ENCODE peak calls at places on chromosomes 2 and 18, in eight cellular contexts. J is activated CD8-positive, alpha-beta memory T cell treated with anti-CD3 and anti-CD28 coated beads for 24 hours; Y is GM04504; E is SK-MEL-5; S is epithelial cell of proximal tubule; F is body of pancreas; M is aorta; Z is cardiac muscle cell. D is an unnamed sample.

GRCh38 chr18:53458944-53459580 is 765.4 kb downstream of the MBD2 start:
- DNase-seq in Y (no peak), S (no peak), F (no peak), J (no peak), Z (peak), E (no peak), M (no peak), D (no peak)

GRCh38 chr2:59655809-59656208 is 897.6 kb downstream of the BCL11A start:
- DNase-seq in S (no peak), E (no peak), M (no peak), Z (no peak), F (no peak), J (no peak), Y (no peak), D (no peak)

GRCh38 chr18:22290004-22290403 is 120.6 kb downstream of the GATA6 start:
- DNase-seq in M (no peak), S (no peak), F (no peak), J (no peak), Y (no peak), E (no peak), Z (no peak), D (no peak)

GRCh38 chr18:9782073-9782857 is 74.2 kb downstream of the RAB31 start:
- DNase-seq in F (no peak), Y (peak), E (peak), S (no peak), Z (peak), M (no peak), J (no peak), D (no peak)

GRCh38 chr18:78297048-78297447 is 682.6 kb upstream of the SALL3 start:
- DNase-seq in Z (no peak), Y (no peak), F (no peak), S (no peak), J (no peak), M (no peak), E (no peak), D (no peak)

GRCh38 chr2:1590611-1591460 is 153.5 kb downstream of the PXDN start:
- DNase-seq in M (peak), Y (no peak), F (no peak), J (no peak), S (no peak), E (no peak), Z (peak), D (no peak)

GRCh38 chr18:61738042-61738441 is 154.8 kb downstream of the RNF152 start:
- DNase-seq in Z (no peak), F (peak), S (peak), Y (no peak), M (no peak), J (no peak), E (peak), D (no peak)

GRCh38 chr2:98730053-98730850 is 680 bp downstream of the MGAT4A start:
- DNase-seq in Z (no peak), M (peak), S (no peak), Y (no peak), F (peak), J (peak), E (peak), D (peak)

GRCh38 chr2:43898134-43898957 is 59.6 kb downstream of the ABCG8 start:
- DNase-seq in F (peak), S (no peak), E (no peak), Z (no peak), J (no peak), Y (no peak), M (no peak), D (no peak)

GRCh38 chr18:80182855-80183254 is 64.5 kb downstream of the PARD6G start:
- DNase-seq in E (no peak), F (no peak), Y (no peak), M (peak), Z (no peak), S (no peak), J (no peak), D (no peak)

GRCh38 chr2:200089040-200089755 is 133.8 kb downstream of the MAIP1 start:
- DNase-seq in M (no peak), E (no peak), S (no peak), Z (peak), J (no peak), F (no peak), Y (no peak), D (no peak)

GRCh38 chr18:65859075-65859474 is 108.3 kb downstream of the CDH7 start:
- DNase-seq in F (no peak), M (no peak), Y (no peak), S (no peak), J (no peak), E (no peak), Z (no peak), D (no peak)

GRCh38 chr2:237685408-237685807 is 58.0 kb downstream of the LRRFIP1 start:
- DNase-seq in E (peak), F (no peak), S (no peak), J (no peak), Z (no peak), M (no peak), Y (no peak), D (no peak)

GRCh38 chr2:54603796-54604195 is 119.7 kb upstream of the EML6 start:
- DNase-seq in M (no peak), J (no peak), S (no peak), Z (no peak), E (no peak), Y (no peak), F (no peak), D (no peak)

GRCh38 chr2:236847538-236848263 is 238.0 kb upstream of the COPS8 start:
- DNase-seq in E (no peak), Z (no peak), Y (no peak), J (no peak), F (no peak), M (no peak), S (no peak), D (no peak)

GRCh38 chr18:23105030-23105429 is 30.3 kb upstream of the CABLES1 start:
- DNase-seq in E (no peak), Y (no peak), F (no peak), Z (no peak), M (no peak), J (no peak), S (no peak), D (no peak)

GRCh38 chr2:63581266-63581961 is 6.9 kb downstream of the WDPCP start:
- DNase-seq in Z (peak), E (peak), F (peak), S (peak), J (no peak), Y (no peak), M (no peak), D (no peak)

GRCh38 chr2:229660951-229661350 is 53.4 kb downstream of the DNER start:
- DNase-seq in E (no peak), J (no peak), F (no peak), S (peak), M (no peak), Z (peak), Y (no peak), D (no peak)

GRCh38 chr2:16167471-16168426 is 227.4 kb downstream of the MYCN start:
- DNase-seq in S (no peak), E (no peak), Y (no peak), F (no peak), J (no peak), M (no peak), Z (no peak), D (no peak)